ENCODE peak calls at places on chromosomes 3 and 15, in ten cellular contexts. K, B, F, A, P, R, W, Y, V and G are unnamed samples.
A peak's percentile ranks its signal among the peaks of the same experiment; 100 is the strongest.

GRCh38 chr3:61031503-61031902 is 219.7 kb downstream of the FHIT start:
- DNase-seq in K (no peak), B (no peak), F (no peak), A (no peak), P (no peak), R (no peak), W (no peak), Y (no peak), V (no peak), G (no peak)

GRCh38 chr3:100634493-100635272 is 25.3 kb downstream of the ADGRG7 start:
- DNase-seq in K (no peak), B (peak; percentile 24), F (no peak), A (no peak), P (peak; percentile 49), R (no peak), W (peak; percentile 70), Y (peak; percentile 31), V (no peak), G (no peak)

GRCh38 chr15:47812436-47813109 is 95.3 kb downstream of the SEMA6D start:
- DNase-seq in K (no peak), B (peak; percentile 6), F (no peak), A (no peak), P (no peak), R (no peak), W (no peak), Y (peak; percentile 32), V (peak; percentile 2), G (no peak)

GRCh38 chr3:48273594-48274211 is 32.8 kb downstream of the ZNF589 start:
- DNase-seq in K (peak; percentile 66), B (peak; percentile 70), F (no peak), A (peak; percentile 46), P (peak; percentile 86), R (no peak), W (peak; percentile 70), Y (peak; percentile 30), V (peak; percentile 54), G (peak; percentile 18)

GRCh38 chr15:27271258-27271657 is 300.3 kb downstream of the GABRG3 start:
- DNase-seq in K (no peak), B (no peak), F (no peak), A (no peak), P (no peak), R (no peak), W (no peak), Y (no peak), V (no peak), G (no peak)

GRCh38 chr3:171225698-171226097 is 199.2 kb upstream of the SLC2A2 start:
- DNase-seq in K (no peak), B (peak; percentile 6), F (no peak), A (no peak), P (no peak), R (no peak), W (no peak), Y (no peak), V (no peak), G (no peak)

GRCh38 chr3:166199491-166199890 is 362.3 kb upstream of the BCHE start:
- DNase-seq in K (no peak), B (no peak), F (no peak), A (no peak), P (no peak), R (no peak), W (no peak), Y (no peak), V (no peak), G (no peak)

GRCh38 chr3:180324791-180325190 is 277.2 kb upstream of the TTC14 start:
- DNase-seq in K (no peak), B (no peak), F (no peak), A (no peak), P (no peak), R (no peak), W (no peak), Y (no peak), V (no peak), G (no peak)

GRCh38 chr15:90004671-90005070 is 3.5 kb downstream of the ZNF710 start:
- DNase-seq in K (peak; percentile 49), B (peak; percentile 99), F (peak; percentile 56), A (no peak), P (no peak), R (no peak), W (peak; percentile 53), Y (no peak), V (peak; percentile 65), G (no peak)

GRCh38 chr3:32500225-32500624 is 2.4 kb downstream of the CMTM6 start:
- DNase-seq in K (no peak), B (no peak), F (no peak), A (no peak), P (no peak), R (no peak), W (no peak), Y (no peak), V (no peak), G (no peak)

GRCh38 chr3:151814588-151814987 is 672 bp downstream of the AADAC start:
- DNase-seq in K (no peak), B (no peak), F (no peak), A (no peak), P (no peak), R (no peak), W (peak; percentile 76), Y (no peak), V (no peak), G (no peak)

GRCh38 chr3:151819910-151820309 is 6.0 kb downstream of the AADAC start:
- DNase-seq in K (no peak), B (no peak), F (no peak), A (no peak), P (no peak), R (no peak), W (no peak), Y (no peak), V (no peak), G (no peak)

GRCh38 chr3:151816091-151816604 is 2.2 kb downstream of the AADAC start:
- DNase-seq in K (peak; percentile 44), B (peak; percentile 85), F (no peak), A (no peak), P (peak; percentile 52), R (no peak), W (peak; percentile 82), Y (no peak), V (peak; percentile 17), G (no peak)

GRCh38 chr3:151818361-151818760 is 4.4 kb downstream of the AADAC start:
- DNase-seq in K (no peak), B (no peak), F (no peak), A (no peak), P (no peak), R (no peak), W (no peak), Y (no peak), V (no peak), G (no peak)

DNA sequence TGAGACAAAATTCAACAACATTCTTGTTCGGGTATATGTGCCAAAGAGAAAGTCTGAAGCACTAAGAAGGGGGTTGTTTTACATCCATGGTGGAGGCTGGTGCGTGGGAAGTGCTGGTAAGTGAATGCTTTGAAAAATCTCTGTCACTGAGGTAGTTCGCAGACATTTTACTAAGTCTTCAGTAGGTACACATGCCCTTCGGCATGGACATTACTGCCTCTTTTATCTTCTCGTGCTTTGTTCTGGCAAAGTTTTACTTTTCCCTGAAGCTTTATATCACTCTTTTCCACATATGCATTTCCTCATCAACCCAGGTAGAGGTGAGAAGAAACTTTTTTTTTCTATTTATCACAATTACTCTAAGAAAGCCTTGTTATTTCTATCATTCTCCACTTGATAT is 3.6 kb downstream of the AADAC start:
- DNase-seq in K (no peak), B (no peak), F (no peak), A (no peak), P (no peak), R (no peak), W (no peak), Y (no peak), V (no peak), G (no peak)
- H3K4me1 ChIP-seq in K (no peaks in the 10 kb centered on the region), B (peaks cover 8% of the 10 kb centered on the region), F (no peaks in the 10 kb centered on the region), A (no peaks in the 10 kb centered on the region), P (no peaks in the 10 kb centered on the region), R (no peaks in the 10 kb centered on the region), W (no peaks in the 10 kb centered on the region), Y (no peaks in the 10 kb centered on the region), V (peaks cover 43% of the 10 kb centered on the region), G (no peaks in the 10 kb centered on the region)

DNA sequence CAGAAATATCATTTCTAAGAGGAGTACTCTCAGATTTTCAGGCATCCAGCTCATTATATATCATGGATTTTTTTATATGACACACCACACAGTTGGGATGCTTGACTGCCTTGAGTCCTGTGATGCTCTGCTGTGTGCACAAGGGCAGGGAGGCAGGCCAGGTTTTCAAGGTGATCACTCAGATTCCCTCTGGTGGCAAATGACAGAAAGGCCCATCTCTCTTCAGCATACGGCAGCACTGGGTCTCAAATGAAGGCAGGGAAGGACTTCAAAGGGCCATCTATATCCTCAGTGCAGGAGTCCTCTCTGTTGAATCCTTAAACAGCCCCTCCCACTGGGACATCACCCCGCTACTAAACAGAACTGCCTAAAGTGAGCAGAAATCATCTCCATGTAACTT is 54.8 kb upstream of the MYO5C start:
- DNase-seq in K (no peak), B (no peak), F (no peak), A (no peak), P (no peak), R (no peak), W (no peak), Y (no peak), V (no peak), G (no peak)
- H3K27ac ChIP-seq in K (no peak overlapping the region), B (no peak overlapping the region), F (no peak overlapping the region), A (no peak overlapping the region), P (no peak overlapping the region), R (no peak overlapping the region), W (no peak overlapping the region), Y (no peak overlapping the region), V (no peak overlapping the region), G (no peak overlapping the region)

GRCh38 chr15:92820233-92821021 is 79.7 kb upstream of the CHD2 start:
- DNase-seq in K (peak; percentile 91), B (peak; percentile 97), F (peak; percentile 91), A (peak; percentile 94), P (peak; percentile 97), R (peak; percentile 96), W (peak; percentile 94), Y (no peak), V (peak; percentile 97), G (peak; percentile 79)
- H3K4me3 ChIP-seq in K (no peak overlapping the region), B (peak overlapping the region; percentile 69), F (peak overlapping the region; percentile 62), A (peak overlapping the region; percentile 62), P (peak overlapping the region; percentile 75), R (peak overlapping the region; percentile 46), W (peak overlapping the region; percentile 45), Y (peak overlapping the region; percentile 64), V (peak overlapping the region; percentile 46), G (peak overlapping the region; percentile 66)

GRCh38 chr3:71102111-71103039 is 481.2 kb downstream of the FOXP1 start:
- DNase-seq in K (no peak), B (peak; percentile 96), F (no peak), A (no peak), P (no peak), R (no peak), W (no peak), Y (no peak), V (no peak), G (no peak)

GRCh38 chr3:71103430-71103881 is 480.1 kb downstream of the FOXP1 start:
- DNase-seq in K (peak; percentile 53), B (peak; percentile 79), F (peak; percentile 47), A (peak; percentile 69), P (no peak), R (no peak), W (no peak), Y (no peak), V (no peak), G (no peak)

GRCh38 chr3:71101014-71101413 is 482.5 kb downstream of the FOXP1 start:
- DNase-seq in K (no peak), B (peak; percentile 87), F (no peak), A (no peak), P (no peak), R (no peak), W (no peak), Y (no peak), V (peak; percentile 47), G (no peak)

GRCh38 chr3:71099997-71100719 is 483.4 kb downstream of the FOXP1 start:
- DNase-seq in K (no peak), B (no peak), F (no peak), A (no peak), P (no peak), R (no peak), W (no peak), Y (no peak), V (no peak), G (no peak)

GRCh38 chr3:71101581-71101980 is 481.9 kb downstream of the FOXP1 start:
- DNase-seq in K (no peak), B (peak; percentile 83), F (no peak), A (no peak), P (no peak), R (no peak), W (no peak), Y (no peak), V (no peak), G (no peak)
- H3K4me1 ChIP-seq in K (peaks cover 31% of the 10 kb centered on the region), B (peaks cover 49% of the 10 kb centered on the region), F (no peaks in the 10 kb centered on the region), A (peaks cover 54% of the 10 kb centered on the region), P (no peaks in the 10 kb centered on the region), R (peaks cover 56% of the 10 kb centered on the region), W (peaks cover 1% of the 10 kb centered on the region), Y (no peaks in the 10 kb centered on the region), V (peaks cover 48% of the 10 kb centered on the region), G (peaks cover 25% of the 10 kb centered on the region)